ENCODE peak calls at places on chromosomes 13 and 19, in five cellular contexts. S is left ventricle myocardium inferior, C is skeletal muscle cell, M is cardiac muscle cell, Y is NCI-H2081. N is an unnamed sample.

GRCh38 chr13:46051958-46052313 is 610 bp downstream of the ZC3H13 start:
- DNase-seq in S (no peak), C (no peak), M (no peak), Y (no peak), N (no peak)

GRCh38 chr19:18419195-18419698 is at the start of gene SSBP4:
- DNase-seq in S (peak), C (no peak), M (peak), Y (peak), N (peak)

GRCh38 chr19:52621376-52621775 is 16.8 kb downstream of the ZNF83 start:
- DNase-seq in S (no peak), C (no peak), M (no peak), Y (no peak), N (no peak)

GRCh38 chr13:38636756-38637155 is 50.1 kb upstream of the FREM2 start:
- DNase-seq in S (no peak), C (no peak), M (no peak), Y (peak), N (no peak)

GRCh38 chr13:113410472-113411201 is 42.7 kb downstream of the ADPRHL1 start:
- DNase-seq in S (no peak), C (peak), M (no peak), Y (no peak), N (no peak)

GRCh38 chr13:69324109-69324886 is 783.3 kb upstream of the ATXN8OS start:
- DNase-seq in S (no peak), C (peak), M (peak), Y (peak), N (no peak)

GRCh38 chr19:15680923-15681322 is 8.0 kb downstream of the CYP4F12 start:
- DNase-seq in S (no peak), C (no peak), M (no peak), Y (no peak), N (no peak)

GRCh38 chr13:94020426-94020825 is 459.1 kb downstream of the DCT start:
- DNase-seq in S (no peak), C (no peak), M (no peak), Y (no peak), N (no peak)

GRCh38 chr13:71290963-71291937 is 575.8 kb downstream of the DACH1 start:
- DNase-seq in S (no peak), C (no peak), M (no peak), Y (peak), N (no peak)

GRCh38 chr19:8905342-8905741 is 73.2 kb downstream of the MBD3L1 start:
- DNase-seq in S (no peak), C (no peak), M (no peak), Y (no peak), N (no peak)